ENCODE peak calls at places on chromosomes 13 and 19, in nine cellular contexts. E, Q, R, J, X, S, I, A and C are unnamed samples.

GRCh38 chr13:46632171-46632570 is 79.2 kb downstream of the LRCH1 start:
- DNase-seq in E (no peak), Q (no peak), R (no peak), J (no peak), X (no peak), S (no peak), I (no peak), A (no peak), C (no peak)

GRCh38 chr19:50333235-50333736 is 4.1 kb upstream of the KCNC3 start:
- DNase-seq in E (peak; percentile 87), Q (peak; percentile 92), R (peak; percentile 92), J (peak; percentile 96), X (peak; percentile 12), S (peak; percentile 52), I (peak; percentile 94), A (peak; percentile 88), C (peak; percentile 84)

GRCh38 chr13:23705578-23705977 is 135.4 kb downstream of the TNFRSF19 start:
- DNase-seq in E (no peak), Q (no peak), R (no peak), J (no peak), X (no peak), S (no peak), I (no peak), A (no peak), C (no peak)

GRCh38 chr19:1745589-1746031 is 7.7 kb upstream of the ONECUT3 start:
- DNase-seq in E (no peak), Q (no peak), R (no peak), J (peak; percentile 46), X (no peak), S (no peak), I (no peak), A (no peak), C (no peak)

GRCh38 chr13:40986328-40986856 is 32.7 kb downstream of the ELF1 start:
- DNase-seq in E (peak; percentile 51), Q (no peak), R (no peak), J (peak; percentile 71), X (no peak), S (no peak), I (no peak), A (no peak), C (no peak)

GRCh38 chr13:88675997-88676396 is 1004.8 kb downstream of the SLITRK5 start:
- DNase-seq in E (no peak), Q (no peak), R (no peak), J (peak; percentile 61), X (no peak), S (no peak), I (no peak), A (no peak), C (no peak)

GRCh38 chr19:41541990-41542584 is 33.9 kb upstream of the CEACAM21 start:
- DNase-seq in E (peak; percentile 59), Q (peak; percentile 81), R (peak; percentile 80), J (peak; percentile 59), X (no peak), S (no peak), I (no peak), A (peak; percentile 56), C (peak; percentile 76)

GRCh38 chr13:65188691-65189090 is 2041.4 kb downstream of the PCDH9 start:
- DNase-seq in E (no peak), Q (no peak), R (no peak), J (no peak), X (no peak), S (no peak), I (no peak), A (no peak), C (no peak)

GRCh38 chr13:21475115-21475514 is 16.0 kb upstream of the ZDHHC20 start:
- DNase-seq in E (no peak), Q (no peak), R (no peak), J (no peak), X (no peak), S (no peak), I (no peak), A (no peak), C (no peak)

GRCh38 chr19:45973564-45974338 is at the start of gene NOVA2:
- DNase-seq in E (peak; percentile 72), Q (no peak), R (peak; percentile 69), J (peak; percentile 48), X (no peak), S (no peak), I (peak; percentile 80), A (peak; percentile 73), C (peak; percentile 33)

GRCh38 chr13:32045963-32046785 is 14.6 kb downstream of the FRY start:
- DNase-seq in E (peak; percentile 55), Q (no peak), R (no peak), J (no peak), X (no peak), S (no peak), I (no peak), A (no peak), C (peak; percentile 40)

GRCh38 chr19:51342631-51343569 is 961 bp upstream of the VSIG10L start:
- DNase-seq in E (no peak), Q (no peak), R (no peak), J (no peak), X (no peak), S (no peak), I (no peak), A (no peak), C (no peak)

GRCh38 chr13:74574964-74575728 is 440.9 kb upstream of the KLF12 start:
- DNase-seq in E (peak; percentile 6), Q (no peak), R (no peak), J (no peak), X (no peak), S (no peak), I (no peak), A (no peak), C (no peak)

GRCh38 chr19:56350416-56351045 is 35.9 kb upstream of the ZSCAN5A start:
- DNase-seq in E (peak; percentile 66), Q (peak; percentile 63), R (no peak), J (peak; percentile 66), X (no peak), S (no peak), I (peak; percentile 33), A (no peak), C (peak; percentile 49)

GRCh38 chr19:19105365-19106060 is 32.8 kb downstream of the TMEM161A start:
- DNase-seq in E (peak; percentile 36), Q (peak; percentile 43), R (peak; percentile 68), J (peak; percentile 14), X (no peak), S (no peak), I (peak; percentile 65), A (peak; percentile 70), C (peak; percentile 74)

GRCh38 chr19:34319785-34320184 is 45.2 kb upstream of the GPI start:
- DNase-seq in E (peak; percentile 85), Q (no peak), R (no peak), J (no peak), X (no peak), S (no peak), I (no peak), A (no peak), C (no peak)

GRCh38 chr13:26719356-26719945 is 41.1 kb downstream of the GPR12 start:
- DNase-seq in E (peak; percentile 20), Q (no peak), R (peak; percentile 26), J (peak; percentile 8), X (no peak), S (no peak), I (no peak), A (no peak), C (no peak)
- TF ChIP-seq CTCF in E (peak; percentile 27), Q (no peak), R (no peak), J (peak; percentile 45), X (no peak), S (no peak), I (no peak), A (peak; percentile 23), C (no peak)

GRCh38 chr19:17615889-17616685 is 60.6 kb downstream of the COLGALT1 start:
- DNase-seq in E (no peak), Q (no peak), R (no peak), J (no peak), X (no peak), S (no peak), I (no peak), A (no peak), C (no peak)
- H3K4me3 ChIP-seq in E (no peak overlapping the region), Q (no peak overlapping the region), R (no peak overlapping the region), J (peak overlapping the region; percentile 35), X (no peak overlapping the region), S (peak overlapping the region; percentile 17), I (peak overlapping the region; percentile 36), A (peak overlapping the region; percentile 29), C (no peak overlapping the region)

DNA sequence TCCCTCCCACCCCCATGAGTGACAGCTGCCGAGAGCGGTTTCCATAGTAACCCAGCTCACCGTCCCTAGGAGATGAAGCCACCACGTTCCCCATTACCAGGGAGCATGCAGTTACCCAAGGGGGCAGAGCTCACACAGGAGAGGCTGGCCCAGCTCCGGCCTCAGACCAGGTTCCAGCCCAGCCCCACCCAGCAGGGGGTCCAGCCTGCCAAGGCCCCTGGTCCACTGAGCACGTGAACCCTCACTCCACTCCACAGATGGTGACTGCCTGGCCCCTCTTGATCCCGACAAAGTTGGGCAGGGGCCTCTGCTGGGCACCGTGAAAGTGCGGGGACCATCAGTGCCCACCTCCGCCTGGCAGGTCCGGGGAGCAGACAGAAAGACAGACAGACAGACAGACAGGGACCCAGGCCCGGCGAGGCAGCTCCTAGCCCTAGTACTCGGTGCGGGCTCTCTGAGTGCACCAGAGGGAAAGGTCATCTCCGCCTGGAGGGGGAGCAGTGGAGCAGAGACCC is 50.7 kb downstream of the CELF5 start:
- DNase-seq in E (no peak), Q (no peak), R (no peak), J (peak; percentile 10), X (no peak), S (no peak), I (no peak), A (no peak), C (no peak)
- TF ChIP-seq CTCF in E (peak; percentile 53), Q (peak; percentile 17), R (peak; percentile 19), J (peak; percentile 64), X (peak; percentile 55), S (no peak), I (no peak), A (no peak), C (no peak)

GRCh38 chr13:99303863-99304521 is 3.2 kb downstream of the GPR183 start:
- DNase-seq in E (no peak), Q (peak; percentile 61), R (no peak), J (no peak), X (no peak), S (no peak), I (peak; percentile 54), A (no peak), C (no peak)

GRCh38 chr13:99302637-99303505 is 4.3 kb downstream of the GPR183 start:
- DNase-seq in E (no peak), Q (no peak), R (no peak), J (no peak), X (no peak), S (no peak), I (no peak), A (no peak), C (no peak)

GRCh38 chr13:99305180-99305965 is 1.8 kb downstream of the GPR183 start:
- DNase-seq in E (no peak), Q (no peak), R (no peak), J (no peak), X (no peak), S (no peak), I (no peak), A (no peak), C (no peak)

GRCh38 chr13:99301913-99302636 is 5.1 kb downstream of the GPR183 start:
- DNase-seq in E (no peak), Q (peak; percentile 68), R (no peak), J (no peak), X (no peak), S (no peak), I (no peak), A (no peak), C (no peak)

DNA sequence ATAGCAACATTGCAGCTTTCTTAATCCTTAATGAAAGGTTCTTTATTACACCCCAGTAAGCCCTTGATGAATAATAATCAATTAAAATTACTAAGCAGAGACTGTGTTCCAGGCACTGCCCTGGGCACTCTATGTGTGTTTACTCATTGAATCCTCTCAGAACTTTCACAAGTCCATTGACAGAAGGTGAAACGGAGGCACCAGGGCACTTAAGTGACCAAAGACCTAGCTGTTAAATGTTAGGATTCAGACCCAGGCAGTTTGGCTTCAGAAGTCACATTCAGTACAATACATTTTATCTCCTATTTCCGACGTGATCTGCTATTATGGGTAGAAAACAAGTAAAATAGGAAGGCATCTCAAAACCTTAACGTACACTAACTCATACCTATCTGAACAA is 2.7 kb downstream of the GPR183 start:
- DNase-seq in E (no peak), Q (no peak), R (no peak), J (no peak), X (no peak), S (no peak), I (no peak), A (no peak), C (no peak)
- H3K4me3 ChIP-seq in E (no peak overlapping the region), Q (peak overlapping the region; percentile 46), R (no peak overlapping the region), J (no peak overlapping the region), X (no peak overlapping the region), S (peak overlapping the region; percentile 49), I (peak overlapping the region; percentile 57), A (no peak overlapping the region), C (peak overlapping the region; percentile 16)